ENCODE peak calls at places on chromosomes 4 and X, in nine cellular contexts. One of them, this sample, is unnamed.

GRCh38 chr4:106624674-106625073 is 256.1 kb upstream of the GIMD1 start:
- DNase-seq in right atrium auricular region: no peak
- DNase-seq in foreskin fibroblast: no peak
- DNase-seq in HFF-Myc: no peak
- DNase-seq in cardiac fibroblast: peak
- DNase-seq in activated B cell treated with CpG ODN at 0.5 μM for 24 hours: no peak
- DNase-seq in WTC11: no peak
- DNase-seq in uterus: no peak
- DNase-seq in fibroblast of lung: no peak
- DNase-seq in this sample: peak

GRCh38 chrX:19046343-19047215 is 62.7 kb upstream of the PHKA2 start:
- DNase-seq in uterus: no peak
- DNase-seq in fibroblast of lung: peak
- DNase-seq in foreskin fibroblast: peak
- DNase-seq in cardiac fibroblast: peak
- DNase-seq in HFF-Myc: no peak
- DNase-seq in activated B cell treated with CpG ODN at 0.5 μM for 24 hours: no peak
- DNase-seq in WTC11: no peak
- DNase-seq in right atrium auricular region: no peak
- DNase-seq in this sample: peak

GRCh38 chrX:140440891-140441290 is 64.0 kb downstream of the SOX3 start:
- DNase-seq in uterus: no peak
- DNase-seq in activated B cell treated with CpG ODN at 0.5 μM for 24 hours: no peak
- DNase-seq in WTC11: peak
- DNase-seq in HFF-Myc: no peak
- DNase-seq in fibroblast of lung: peak
- DNase-seq in cardiac fibroblast: no peak
- DNase-seq in right atrium auricular region: no peak
- DNase-seq in foreskin fibroblast: no peak
- DNase-seq in this sample: no peak

GRCh38 chr4:2274320-2275043 is 12.6 kb upstream of the MXD4 start:
- DNase-seq in uterus: no peak
- DNase-seq in activated B cell treated with CpG ODN at 0.5 μM for 24 hours: no peak
- DNase-seq in right atrium auricular region: no peak
- DNase-seq in WTC11: no peak
- DNase-seq in cardiac fibroblast: no peak
- DNase-seq in HFF-Myc: no peak
- DNase-seq in foreskin fibroblast: no peak
- DNase-seq in fibroblast of lung: no peak
- DNase-seq in this sample: no peak

GRCh38 chr4:163271555-163272127 is 60.8 kb downstream of the NPY1R start:
- DNase-seq in foreskin fibroblast: no peak
- DNase-seq in cardiac fibroblast: no peak
- DNase-seq in fibroblast of lung: no peak
- DNase-seq in right atrium auricular region: no peak
- DNase-seq in WTC11: no peak
- DNase-seq in activated B cell treated with CpG ODN at 0.5 μM for 24 hours: no peak
- DNase-seq in HFF-Myc: no peak
- DNase-seq in uterus: no peak
- DNase-seq in this sample: no peak

GRCh38 chr4:139886798-139887197 is 221.2 kb downstream of the MGST2 start:
- DNase-seq in uterus: no peak
- DNase-seq in fibroblast of lung: no peak
- DNase-seq in cardiac fibroblast: peak
- DNase-seq in activated B cell treated with CpG ODN at 0.5 μM for 24 hours: no peak
- DNase-seq in right atrium auricular region: no peak
- DNase-seq in HFF-Myc: no peak
- DNase-seq in WTC11: no peak
- DNase-seq in foreskin fibroblast: no peak
- DNase-seq in this sample: no peak

GRCh38 chrX:15822922-15823321 is 31.7 kb downstream of the AP1S2 start:
- DNase-seq in uterus: no peak
- DNase-seq in activated B cell treated with CpG ODN at 0.5 μM for 24 hours: no peak
- DNase-seq in foreskin fibroblast: no peak
- DNase-seq in cardiac fibroblast: no peak
- DNase-seq in right atrium auricular region: no peak
- DNase-seq in fibroblast of lung: no peak
- DNase-seq in HFF-Myc: no peak
- DNase-seq in WTC11: no peak
- DNase-seq in this sample: no peak

GRCh38 chr4:168039593-168039992 is 52.7 kb upstream of the ANXA10 start:
- DNase-seq in uterus: no peak
- DNase-seq in foreskin fibroblast: no peak
- DNase-seq in cardiac fibroblast: no peak
- DNase-seq in HFF-Myc: no peak
- DNase-seq in activated B cell treated with CpG ODN at 0.5 μM for 24 hours: no peak
- DNase-seq in fibroblast of lung: no peak
- DNase-seq in WTC11: no peak
- DNase-seq in right atrium auricular region: no peak
- DNase-seq in this sample: no peak

GRCh38 chrX:108224727-108225455 is 133.3 kb downstream of the ATG4A start:
- DNase-seq in uterus: no peak
- DNase-seq in WTC11: peak
- DNase-seq in activated B cell treated with CpG ODN at 0.5 μM for 24 hours: no peak
- DNase-seq in foreskin fibroblast: peak
- DNase-seq in cardiac fibroblast: peak
- DNase-seq in fibroblast of lung: peak
- DNase-seq in right atrium auricular region: no peak
- DNase-seq in HFF-Myc: no peak
- DNase-seq in this sample: no peak

GRCh38 chr4:177509346-177509745 is 67.1 kb upstream of the AGA start:
- DNase-seq in activated B cell treated with CpG ODN at 0.5 μM for 24 hours: no peak
- DNase-seq in cardiac fibroblast: no peak
- DNase-seq in WTC11: no peak
- DNase-seq in right atrium auricular region: no peak
- DNase-seq in fibroblast of lung: no peak
- DNase-seq in HFF-Myc: no peak
- DNase-seq in uterus: no peak
- DNase-seq in foreskin fibroblast: no peak
- DNase-seq in this sample: no peak

GRCh38 chr4:177508662-177509061 is 66.4 kb upstream of the AGA start:
- DNase-seq in activated B cell treated with CpG ODN at 0.5 μM for 24 hours: no peak
- DNase-seq in HFF-Myc: no peak
- DNase-seq in uterus: no peak
- DNase-seq in fibroblast of lung: no peak
- DNase-seq in foreskin fibroblast: no peak
- DNase-seq in right atrium auricular region: no peak
- DNase-seq in WTC11: no peak
- DNase-seq in cardiac fibroblast: no peak
- DNase-seq in this sample: no peak

GRCh38 chr4:177499537-177499936 is 57.3 kb upstream of the AGA start:
- DNase-seq in activated B cell treated with CpG ODN at 0.5 μM for 24 hours: no peak
- DNase-seq in right atrium auricular region: no peak
- DNase-seq in fibroblast of lung: no peak
- DNase-seq in WTC11: no peak
- DNase-seq in foreskin fibroblast: no peak
- DNase-seq in cardiac fibroblast: no peak
- DNase-seq in uterus: no peak
- DNase-seq in HFF-Myc: no peak
- DNase-seq in this sample: no peak

DNA sequence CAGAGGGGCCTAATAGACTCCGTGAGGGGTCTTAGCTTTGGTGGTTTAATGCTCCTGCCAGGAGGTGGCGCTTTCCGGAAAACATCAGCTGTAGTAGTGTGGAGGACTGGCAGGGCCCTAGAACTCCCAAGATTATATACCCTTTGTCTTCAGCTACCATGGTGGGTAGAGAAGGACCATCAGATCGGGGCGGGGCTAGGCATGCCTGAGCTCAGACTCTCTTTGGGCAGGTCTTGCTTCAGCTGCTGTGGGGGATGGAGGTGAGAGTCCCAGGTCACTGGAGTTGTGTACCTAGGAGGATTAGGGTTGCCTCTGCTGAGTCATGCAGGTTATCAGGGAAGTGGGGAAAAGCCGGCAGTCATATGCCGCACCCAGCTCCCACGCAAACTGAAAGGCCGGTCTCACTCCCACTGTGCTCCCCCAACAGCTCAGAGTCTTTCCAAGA is 63.0 kb upstream of the AGA start:
- DNase-seq in WTC11: peak
- DNase-seq in fibroblast of lung: no peak
- DNase-seq in foreskin fibroblast: no peak
- DNase-seq in right atrium auricular region: no peak
- DNase-seq in uterus: no peak
- DNase-seq in HFF-Myc: no peak
- DNase-seq in activated B cell treated with CpG ODN at 0.5 μM for 24 hours: no peak
- DNase-seq in cardiac fibroblast: no peak
- DNase-seq in this sample: no peak
- TF ChIP-seq CTCF in WTC11: no peak
- TF ChIP-seq CTCF in fibroblast of lung: no peak
- TF ChIP-seq CTCF in foreskin fibroblast: no peak
- TF ChIP-seq CTCF in right atrium auricular region: no peak
- TF ChIP-seq CTCF in uterus: no peak
- TF ChIP-seq CTCF in HFF-Myc: no peak
- TF ChIP-seq CTCF in activated B cell treated with CpG ODN at 0.5 μM for 24 hours: no peak
- TF ChIP-seq CTCF in cardiac fibroblast: no peak
- TF ChIP-seq CTCF in this sample: peak

GRCh38 chr4:67333663-67334062 is 211.6 kb downstream of the CENPC start:
- DNase-seq in uterus: no peak
- DNase-seq in fibroblast of lung: no peak
- DNase-seq in foreskin fibroblast: no peak
- DNase-seq in right atrium auricular region: no peak
- DNase-seq in activated B cell treated with CpG ODN at 0.5 μM for 24 hours: no peak
- DNase-seq in cardiac fibroblast: no peak
- DNase-seq in HFF-Myc: no peak
- DNase-seq in WTC11: no peak
- DNase-seq in this sample: no peak

GRCh38 chr4:67327245-67327860 is 217.9 kb downstream of the CENPC start:
- DNase-seq in right atrium auricular region: peak
- DNase-seq in HFF-Myc: peak
- DNase-seq in foreskin fibroblast: peak
- DNase-seq in fibroblast of lung: peak
- DNase-seq in activated B cell treated with CpG ODN at 0.5 μM for 24 hours: no peak
- DNase-seq in WTC11: peak
- DNase-seq in uterus: peak
- DNase-seq in cardiac fibroblast: peak
- DNase-seq in this sample: peak

GRCh38 chr4:67332627-67333026 is 212.7 kb downstream of the CENPC start:
- DNase-seq in WTC11: peak
- DNase-seq in cardiac fibroblast: peak
- DNase-seq in right atrium auricular region: no peak
- DNase-seq in fibroblast of lung: no peak
- DNase-seq in HFF-Myc: no peak
- DNase-seq in uterus: no peak
- DNase-seq in activated B cell treated with CpG ODN at 0.5 μM for 24 hours: no peak
- DNase-seq in foreskin fibroblast: no peak
- DNase-seq in this sample: peak
- TF ChIP-seq CTCF in WTC11: peak
- TF ChIP-seq CTCF in cardiac fibroblast: peak
- TF ChIP-seq CTCF in right atrium auricular region: peak
- TF ChIP-seq CTCF in fibroblast of lung: peak
- TF ChIP-seq CTCF in HFF-Myc: no peak
- TF ChIP-seq CTCF in uterus: no peak
- TF ChIP-seq CTCF in activated B cell treated with CpG ODN at 0.5 μM for 24 hours: no peak
- TF ChIP-seq CTCF in foreskin fibroblast: peak
- TF ChIP-seq CTCF in this sample: peak

GRCh38 chr4:21507439-21507838 is 441.1 kb downstream of the KCNIP4 start:
- DNase-seq in foreskin fibroblast: peak
- DNase-seq in right atrium auricular region: no peak
- DNase-seq in activated B cell treated with CpG ODN at 0.5 μM for 24 hours: no peak
- DNase-seq in cardiac fibroblast: peak
- DNase-seq in HFF-Myc: no peak
- DNase-seq in uterus: no peak
- DNase-seq in fibroblast of lung: peak
- DNase-seq in WTC11: no peak
- DNase-seq in this sample: peak
- TF ChIP-seq CTCF in foreskin fibroblast: peak
- TF ChIP-seq CTCF in right atrium auricular region: no peak
- TF ChIP-seq CTCF in activated B cell treated with CpG ODN at 0.5 μM for 24 hours: no peak
- TF ChIP-seq CTCF in cardiac fibroblast: peak
- TF ChIP-seq CTCF in HFF-Myc: no peak
- TF ChIP-seq CTCF in uterus: no peak
- TF ChIP-seq CTCF in fibroblast of lung: no peak
- TF ChIP-seq CTCF in WTC11: no peak
- TF ChIP-seq CTCF in this sample: peak

GRCh38 chrX:26670521-26670920 is 454.6 kb downstream of the MAGEB5 start:
- DNase-seq in uterus: no peak
- DNase-seq in fibroblast of lung: no peak
- DNase-seq in foreskin fibroblast: no peak
- DNase-seq in HFF-Myc: no peak
- DNase-seq in activated B cell treated with CpG ODN at 0.5 μM for 24 hours: no peak
- DNase-seq in cardiac fibroblast: no peak
- DNase-seq in WTC11: no peak
- DNase-seq in right atrium auricular region: no peak
- DNase-seq in this sample: no peak

GRCh38 chrX:26664919-26665318 is 448.9 kb downstream of the MAGEB5 start:
- DNase-seq in uterus: no peak
- DNase-seq in right atrium auricular region: no peak
- DNase-seq in foreskin fibroblast: no peak
- DNase-seq in WTC11: no peak
- DNase-seq in fibroblast of lung: no peak
- DNase-seq in HFF-Myc: no peak
- DNase-seq in activated B cell treated with CpG ODN at 0.5 μM for 24 hours: no peak
- DNase-seq in cardiac fibroblast: no peak
- DNase-seq in this sample: no peak
- TF ChIP-seq CTCF in uterus: no peak
- TF ChIP-seq CTCF in right atrium auricular region: no peak
- TF ChIP-seq CTCF in foreskin fibroblast: no peak
- TF ChIP-seq CTCF in WTC11: no peak
- TF ChIP-seq CTCF in fibroblast of lung: no peak
- TF ChIP-seq CTCF in HFF-Myc: no peak
- TF ChIP-seq CTCF in activated B cell treated with CpG ODN at 0.5 μM for 24 hours: no peak
- TF ChIP-seq CTCF in cardiac fibroblast: no peak
- TF ChIP-seq CTCF in this sample: no peak

GRCh38 chrX:6095469-6095868 is 133.2 kb downstream of the NLGN4X start:
- DNase-seq in WTC11: peak
- DNase-seq in uterus: no peak
- DNase-seq in fibroblast of lung: no peak
- DNase-seq in cardiac fibroblast: no peak
- DNase-seq in HFF-Myc: no peak
- DNase-seq in foreskin fibroblast: no peak
- DNase-seq in activated B cell treated with CpG ODN at 0.5 μM for 24 hours: no peak
- DNase-seq in right atrium auricular region: no peak
- DNase-seq in this sample: no peak
- TF ChIP-seq CTCF in WTC11: no peak
- TF ChIP-seq CTCF in uterus: no peak
- TF ChIP-seq CTCF in fibroblast of lung: no peak
- TF ChIP-seq CTCF in cardiac fibroblast: no peak
- TF ChIP-seq CTCF in HFF-Myc: no peak
- TF ChIP-seq CTCF in foreskin fibroblast: no peak
- TF ChIP-seq CTCF in activated B cell treated with CpG ODN at 0.5 μM for 24 hours: no peak
- TF ChIP-seq CTCF in right atrium auricular region: no peak
- TF ChIP-seq CTCF in this sample: no peak

This sample was measured in HFFc6.